ENCODE peak calls at places on chromosome 11, in nine cellular contexts. A is NB4, Q is Peyer's patch, G is heart right ventricle, P is K562, R is glutamatergic neuron, B is neural crest cell, X is fibroblast of mammary gland, Z is WTC11. Y is an unnamed sample.

GRCh38 chr11:43830928-43831440 is 49.6 kb upstream of the ALKBH3 start:
- DNase-seq in A (peak), Q (no peak), G (no peak), P (peak), R (no peak), B (no peak), X (peak), Z (no peak), Y (no peak)

GRCh38 chr11:130071211-130071712 is 1.6 kb downstream of the APLP2 start:
- DNase-seq in A (peak), Q (no peak), G (no peak), P (peak), R (no peak), B (no peak), X (peak), Z (no peak), Y (no peak)

GRCh38 chr11:68959465-68960298 is 21.1 kb downstream of the MRGPRD start:
- DNase-seq in A (no peak), Q (no peak), G (no peak), P (no peak), R (peak), B (no peak), X (no peak), Z (no peak), Y (no peak)

GRCh38 chr11:1694064-1694845 is 2.7 kb upstream of the KRTAP5-6 start:
- DNase-seq in A (peak), Q (peak), G (peak), P (peak), R (peak), B (peak), X (peak), Z (peak), Y (peak)

GRCh38 chr11:62610814-62611704 is 1.5 kb downstream of the EML3 start:
- DNase-seq in A (no peak), Q (no peak), G (no peak), P (no peak), R (no peak), B (no peak), X (no peak), Z (no peak), Y (no peak)

GRCh38 chr11:124194696-124195418 is 11.7 kb downstream of the OR10D3 start:
- DNase-seq in A (peak), Q (no peak), G (no peak), P (peak), R (peak), B (peak), X (peak), Z (peak), Y (peak)

GRCh38 chr11:10041803-10042202 is 252.2 kb downstream of the SBF2 start:
- DNase-seq in A (peak), Q (no peak), G (no peak), P (no peak), R (no peak), B (no peak), X (no peak), Z (no peak), Y (no peak)

GRCh38 chr11:70944636-70945035 is 307.7 kb downstream of the SHANK2 start:
- DNase-seq in A (no peak), Q (no peak), G (no peak), P (no peak), R (no peak), B (no peak), X (no peak), Z (no peak), Y (no peak)

GRCh38 chr11:101096036-101096704 is 33.4 kb downstream of the PGR start:
- DNase-seq in A (no peak), Q (no peak), G (peak), P (peak), R (no peak), B (no peak), X (peak), Z (peak), Y (no peak)

GRCh38 chr11:130571519-130571918 is 123.1 kb downstream of the ADAMTS15 start:
- DNase-seq in A (peak), Q (no peak), G (no peak), P (no peak), R (no peak), B (no peak), X (no peak), Z (no peak), Y (no peak)

GRCh38 chr11:87258171-87258833 is 220.6 kb downstream of the TMEM135 start:
- DNase-seq in A (no peak), Q (no peak), G (no peak), P (no peak), R (no peak), B (no peak), X (no peak), Z (no peak), Y (no peak)

GRCh38 chr11:35343033-35343598 is 76.2 kb downstream of the SLC1A2 start:
- DNase-seq in A (no peak), Q (no peak), G (no peak), P (peak), R (no peak), B (no peak), X (no peak), Z (no peak), Y (no peak)

GRCh38 chr11:62601114-62601363 is 626 bp downstream of the MTA2 start:
- DNase-seq in A (peak), Q (no peak), G (peak), P (peak), R (no peak), B (no peak), X (no peak), Z (no peak), Y (no peak)

DNA sequence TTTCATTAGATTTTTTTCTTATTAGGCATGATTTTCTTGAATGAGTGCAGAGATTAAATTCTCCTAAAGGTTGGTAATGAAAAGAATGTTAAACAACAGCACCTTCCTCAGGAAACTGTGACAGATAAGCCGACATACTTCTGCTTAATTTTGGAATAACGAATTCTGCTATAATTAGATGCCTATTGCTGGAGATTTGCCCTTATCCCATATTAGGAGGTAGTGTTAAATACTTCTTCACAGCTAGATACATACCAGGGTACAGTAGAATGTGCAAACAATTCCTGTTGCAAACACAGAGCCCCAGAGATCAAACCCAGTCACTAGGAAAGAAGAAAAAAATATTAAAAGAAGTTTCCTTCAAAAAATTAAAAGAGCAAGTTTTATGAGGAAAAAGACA is 12.8 kb downstream of the SLC5A12 start:
- DNase-seq in A (no peak), Q (no peak), G (no peak), P (no peak), R (no peak), B (no peak), X (no peak), Z (no peak), Y (no peak)
- TF ChIP-seq CTCF in A (no peak), Q (no peak), G (no peak), P (no peak), R (no peak), B (no peak), X (no peak), Z (no peak), Y (no peak)

GRCh38 chr11:67033661-67034166 is 10.8 kb downstream of the SYT12 start:
- DNase-seq in A (peak), Q (no peak), G (no peak), P (no peak), R (no peak), B (no peak), X (peak), Z (no peak), Y (no peak)

GRCh38 chr11:67029146-67029545 is 6.2 kb downstream of the SYT12 start:
- DNase-seq in A (no peak), Q (no peak), G (no peak), P (no peak), R (no peak), B (no peak), X (peak), Z (no peak), Y (no peak)

GRCh38 chr11:67031791-67032561 is 9.0 kb downstream of the SYT12 start:
- DNase-seq in A (no peak), Q (no peak), G (no peak), P (no peak), R (no peak), B (no peak), X (peak), Z (no peak), Y (no peak)

GRCh38 chr11:67032830-67033555 is 10.1 kb downstream of the SYT12 start:
- DNase-seq in A (peak), Q (no peak), G (no peak), P (no peak), R (no peak), B (no peak), X (peak), Z (no peak), Y (no peak)

DNA sequence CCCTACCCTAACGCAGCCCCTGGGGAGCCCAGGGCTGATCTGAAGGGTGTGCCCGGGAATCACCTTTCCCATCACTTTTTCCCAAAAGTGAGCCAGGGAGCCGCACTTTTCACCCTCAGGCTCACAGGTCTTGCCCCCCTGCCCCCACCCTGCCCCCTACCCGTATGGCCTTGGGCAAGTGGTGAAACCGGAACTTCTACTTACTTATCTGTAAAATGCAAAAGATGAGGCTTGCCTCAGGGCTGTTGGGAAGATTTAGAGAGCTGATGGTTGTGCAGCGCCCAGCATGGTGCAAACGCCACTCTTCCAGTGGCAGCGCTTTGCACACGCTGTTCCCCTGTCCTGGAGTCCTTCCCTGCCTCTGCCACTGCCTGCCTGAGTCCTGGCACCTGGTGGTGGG is 8.0 kb downstream of the SYT12 start:
- DNase-seq in A (peak), Q (no peak), G (no peak), P (no peak), R (no peak), B (no peak), X (no peak), Z (no peak), Y (no peak)
- TF ChIP-seq CTCF in A (no peak), Q (no peak), G (no peak), P (no peak), R (no peak), B (no peak), X (no peak), Z (no peak), Y (no peak)

GRCh38 chr11:72600557-72600956 is 73.7 kb downstream of the PDE2A start:
- DNase-seq in A (no peak), Q (no peak), G (no peak), P (no peak), R (no peak), B (no peak), X (no peak), Z (no peak), Y (no peak)

GRCh38 chr11:72599325-72600117 is 74.7 kb downstream of the PDE2A start:
- DNase-seq in A (no peak), Q (no peak), G (no peak), P (no peak), R (no peak), B (no peak), X (no peak), Z (no peak), Y (no peak)

GRCh38 chr11:72602250-72602904 is 71.8 kb downstream of the PDE2A start:
- DNase-seq in A (no peak), Q (no peak), G (no peak), P (no peak), R (no peak), B (no peak), X (no peak), Z (no peak), Y (no peak)

GRCh38 chr11:72598466-72598865 is 75.8 kb downstream of the PDE2A start:
- DNase-seq in A (no peak), Q (no peak), G (no peak), P (no peak), R (no peak), B (no peak), X (no peak), Z (no peak), Y (no peak)

DNA sequence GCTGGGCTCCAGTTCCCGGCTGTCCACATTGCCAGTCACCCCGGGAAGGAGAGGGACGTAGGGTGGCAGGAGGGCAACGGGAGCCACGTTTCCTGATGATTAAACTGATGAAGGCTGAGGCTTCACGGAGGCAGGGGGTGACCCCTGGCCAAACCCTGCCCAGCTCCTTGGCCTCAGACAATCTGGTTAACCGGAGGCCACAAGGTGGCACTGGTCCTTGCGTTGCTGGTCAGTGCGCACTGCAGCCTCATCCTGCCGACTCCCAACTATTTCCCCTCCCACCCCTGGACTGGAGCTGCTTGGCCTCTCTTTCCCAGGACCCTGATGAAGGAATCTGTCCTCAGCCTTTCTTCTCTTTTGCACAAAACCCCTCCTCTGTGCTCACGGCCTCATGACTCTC is 75.3 kb downstream of the PDE2A start:
- DNase-seq in A (no peak), Q (no peak), G (peak), P (peak), R (peak), B (peak), X (peak), Z (peak), Y (peak)
- TF ChIP-seq CTCF in A (peak), Q (no peak), G (peak), P (peak), R (peak), B (peak), X (peak), Z (peak), Y (peak)

DNA sequence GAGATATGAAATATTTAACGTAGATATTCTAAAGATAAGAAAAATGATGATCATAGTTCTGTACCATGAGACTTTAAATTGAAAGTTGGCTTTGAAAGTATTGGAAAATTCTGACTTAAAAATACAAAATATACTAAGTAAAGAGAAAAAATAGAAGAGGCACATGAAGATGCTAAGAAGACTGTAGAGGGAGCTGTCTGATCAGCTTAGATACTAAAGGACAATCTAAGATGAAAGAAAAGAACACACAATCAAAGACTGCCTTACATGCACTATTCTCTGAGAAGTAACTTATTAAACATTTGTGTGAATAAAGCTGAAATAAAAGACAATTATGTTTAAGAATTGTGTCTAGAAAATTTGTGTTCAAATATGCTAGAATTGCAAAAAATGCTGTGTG is 55.1 kb downstream of the RBMXL2 start:
- DNase-seq in A (peak), Q (no peak), G (no peak), P (peak), R (no peak), B (no peak), X (peak), Z (no peak), Y (no peak)
- TF ChIP-seq CTCF in A (peak), Q (no peak), G (no peak), P (no peak), R (no peak), B (peak), X (peak), Z (no peak), Y (peak)

DNA sequence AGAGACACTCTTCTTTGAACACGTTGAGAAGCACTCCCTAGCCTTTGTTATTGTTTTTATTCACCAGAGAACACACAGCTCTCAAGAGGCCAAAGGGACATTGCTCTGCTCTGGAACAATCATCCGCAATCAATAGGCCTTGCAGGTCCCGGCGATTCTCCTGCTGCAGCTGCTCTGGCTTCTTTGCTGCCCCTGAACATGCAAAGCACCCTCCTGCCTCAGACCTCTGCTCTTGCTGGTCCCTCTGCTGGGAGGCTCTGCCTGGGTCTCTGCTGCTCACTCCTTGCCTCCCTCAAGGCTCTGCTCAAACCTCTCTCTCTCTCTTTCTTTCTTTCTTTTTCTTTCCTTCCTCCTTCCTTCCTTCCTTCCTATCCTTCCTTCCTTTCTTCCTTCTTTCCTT is 232.7 kb downstream of the DSCAML1 start:
- DNase-seq in A (no peak), Q (no peak), G (no peak), P (no peak), R (no peak), B (no peak), X (no peak), Z (no peak), Y (no peak)
- TF ChIP-seq CTCF in A (no peak), Q (no peak), G (no peak), P (no peak), R (no peak), B (no peak), X (no peak), Z (no peak), Y (no peak)

GRCh38 chr11:8794677-8795103 is 112.1 kb downstream of the RPL27A start:
- DNase-seq in A (no peak), Q (no peak), G (no peak), P (peak), R (no peak), B (no peak), X (no peak), Z (no peak), Y (no peak)
- TF ChIP-seq CTCF in A (no peak), Q (no peak), G (peak), P (peak), R (peak), B (peak), X (peak), Z (peak), Y (peak)

GRCh38 chr11:92787638-92788037 is 181.8 kb upstream of the MTNR1B start:
- DNase-seq in A (no peak), Q (no peak), G (no peak), P (no peak), R (no peak), B (no peak), X (no peak), Z (no peak), Y (no peak)

GRCh38 chr11:92793189-92793588 is 176.3 kb upstream of the MTNR1B start:
- DNase-seq in A (no peak), Q (no peak), G (no peak), P (no peak), R (no peak), B (no peak), X (no peak), Z (peak), Y (no peak)

GRCh38 chr11:92791886-92792285 is 177.6 kb upstream of the MTNR1B start:
- DNase-seq in A (no peak), Q (no peak), G (no peak), P (no peak), R (no peak), B (no peak), X (no peak), Z (no peak), Y (no peak)

GRCh38 chr11:92789761-92790160 is 179.7 kb upstream of the MTNR1B start:
- DNase-seq in A (no peak), Q (no peak), G (no peak), P (no peak), R (no peak), B (no peak), X (no peak), Z (no peak), Y (no peak)

GRCh38 chr11:92790376-92790775 is 179.1 kb upstream of the MTNR1B start:
- DNase-seq in A (no peak), Q (no peak), G (no peak), P (no peak), R (no peak), B (no peak), X (no peak), Z (no peak), Y (no peak)
- TF ChIP-seq CTCF in A (no peak), Q (no peak), G (no peak), P (no peak), R (no peak), B (no peak), X (no peak), Z (no peak), Y (no peak)

GRCh38 chr11:132158696-132159095 is 788.3 kb downstream of the NTM start:
- DNase-seq in A (no peak), Q (no peak), G (no peak), P (no peak), R (no peak), B (no peak), X (peak), Z (no peak), Y (no peak)

GRCh38 chr11:132161538-132161937 is 791.1 kb downstream of the NTM start:
- DNase-seq in A (no peak), Q (no peak), G (no peak), P (no peak), R (no peak), B (no peak), X (no peak), Z (no peak), Y (no peak)

GRCh38 chr11:132158091-132158490 is 787.7 kb downstream of the NTM start:
- DNase-seq in A (peak), Q (no peak), G (no peak), P (no peak), R (no peak), B (no peak), X (peak), Z (peak), Y (no peak)
- TF ChIP-seq CTCF in A (peak), Q (no peak), G (no peak), P (no peak), R (no peak), B (peak), X (peak), Z (peak), Y (peak)